ENCODE peak calls at places on chromosomes 3 and 15, in six cellular contexts. I is GM12878, Y is transverse colon, A is AG09309, K is endothelial cell of umbilical vein, F is BE2C. U is an unnamed sample.
A peak's percentile ranks its signal among the peaks of the same experiment; 100 is the strongest.

GRCh38 chr15:85412956-85413854 is 32.8 kb downstream of the AKAP13 start:
- DNase-seq in A (no peak), Y (peak; percentile 77), K (peak; percentile 98), F (no peak), I (peak; percentile 96), U (peak; percentile 7)

GRCh38 chr3:42300013-42300412 is 34.0 kb upstream of the CCK start:
- DNase-seq in Y (peak; percentile 13), I (no peak), F (no peak), A (no peak), K (peak; percentile 38), U (peak; percentile 16)

GRCh38 chr3:117411991-117412390 is 702.4 kb downstream of the TUSC7 start:
- DNase-seq in Y (no peak), I (no peak), K (no peak), F (no peak), A (no peak), U (no peak)

GRCh38 chr3:120561251-120562045 is 34.7 kb upstream of the NDUFB4 start:
- DNase-seq in I (no peak), F (peak; percentile 79), K (peak; percentile 77), Y (peak; percentile 77), A (peak; percentile 38), U (no peak)

GRCh38 chr3:37029111-37029510 is 35.8 kb downstream of the MLH1 start:
- DNase-seq in Y (no peak), A (no peak), F (no peak), K (no peak), I (no peak), U (no peak)

GRCh38 chr15:34582461-34583357 is 742 bp downstream of the GOLGA8B start:
- DNase-seq in A (no peak), Y (peak; percentile 44), I (no peak), F (peak; percentile 64), K (peak; percentile 42), U (no peak)

GRCh38 chr3:55619186-55619808 is 132.2 kb upstream of the WNT5A start:
- DNase-seq in I (no peak), A (no peak), K (no peak), F (no peak), Y (no peak), U (no peak)

GRCh38 chr3:81908596-81908995 is 147.2 kb upstream of the GBE1 start:
- DNase-seq in A (no peak), Y (no peak), F (no peak), K (no peak), I (no peak), U (no peak)

DNA sequence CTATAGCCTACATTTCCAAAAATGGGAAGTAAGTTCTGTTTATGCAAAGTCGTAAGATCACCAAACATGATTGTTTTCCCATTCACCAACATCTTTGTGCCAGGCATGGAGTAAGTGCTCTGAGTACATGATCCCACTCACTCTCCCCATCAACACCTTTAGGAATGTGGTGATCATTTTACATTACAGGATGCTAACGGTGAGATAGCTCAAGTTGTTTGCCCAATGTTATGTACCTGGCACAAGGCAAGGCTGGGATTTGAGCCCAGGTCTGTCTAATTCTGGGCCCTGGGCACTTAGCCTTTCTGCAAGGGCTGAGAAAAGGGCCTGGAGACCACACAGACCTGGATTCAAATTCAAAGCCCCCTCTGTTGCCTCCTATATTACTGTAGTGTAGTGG is 581.7 kb upstream of the CFAP20DC start:
- DNase-seq in Y (no peak), A (no peak), I (no peak), K (no peak), F (no peak), U (no peak)
- H3K4me3 ChIP-seq in Y (no peak overlapping the region), A (no peak overlapping the region), I (no peak overlapping the region), K (no peak overlapping the region), F (no peak overlapping the region), U (no peak overlapping the region)

GRCh38 chr3:133113526-133113925 is 75.3 kb downstream of the TMEM108 start:
- DNase-seq in K (no peak), F (no peak), A (no peak), Y (no peak), I (no peak), U (no peak)
- H3K4me3 ChIP-seq in K (no peak overlapping the region), F (no peak overlapping the region), A (no peak overlapping the region), Y (no peak overlapping the region), I (no peak overlapping the region), U (no peak overlapping the region)

DNA sequence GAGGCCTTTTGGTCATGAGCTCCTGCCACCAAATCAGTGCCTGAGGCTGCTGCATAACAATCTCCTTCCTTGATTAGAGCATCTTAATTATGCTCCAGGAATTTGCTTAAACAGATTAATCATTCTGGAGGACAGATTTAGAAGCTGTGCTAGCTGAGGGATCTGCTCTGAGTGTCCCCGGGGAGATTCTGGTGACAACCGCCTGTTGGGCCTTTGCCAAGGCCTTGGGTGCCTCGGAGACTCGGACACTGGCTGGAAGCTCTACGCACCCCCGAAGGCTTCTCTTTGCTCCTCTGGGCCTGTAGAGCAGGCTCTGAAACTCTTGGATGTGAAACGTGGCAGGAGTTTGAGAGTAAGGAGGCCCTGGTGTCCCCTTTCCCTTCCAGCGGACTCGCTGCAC is 264.1 kb downstream of the CD47 start:
- DNase-seq in I (no peak), K (no peak), Y (no peak), F (peak; percentile 46), A (no peak), U (no peak)
- H3K4me3 ChIP-seq in I (no peak overlapping the region), K (no peak overlapping the region), Y (no peak overlapping the region), F (no peak overlapping the region), A (no peak overlapping the region), U (no peak overlapping the region)

DNA sequence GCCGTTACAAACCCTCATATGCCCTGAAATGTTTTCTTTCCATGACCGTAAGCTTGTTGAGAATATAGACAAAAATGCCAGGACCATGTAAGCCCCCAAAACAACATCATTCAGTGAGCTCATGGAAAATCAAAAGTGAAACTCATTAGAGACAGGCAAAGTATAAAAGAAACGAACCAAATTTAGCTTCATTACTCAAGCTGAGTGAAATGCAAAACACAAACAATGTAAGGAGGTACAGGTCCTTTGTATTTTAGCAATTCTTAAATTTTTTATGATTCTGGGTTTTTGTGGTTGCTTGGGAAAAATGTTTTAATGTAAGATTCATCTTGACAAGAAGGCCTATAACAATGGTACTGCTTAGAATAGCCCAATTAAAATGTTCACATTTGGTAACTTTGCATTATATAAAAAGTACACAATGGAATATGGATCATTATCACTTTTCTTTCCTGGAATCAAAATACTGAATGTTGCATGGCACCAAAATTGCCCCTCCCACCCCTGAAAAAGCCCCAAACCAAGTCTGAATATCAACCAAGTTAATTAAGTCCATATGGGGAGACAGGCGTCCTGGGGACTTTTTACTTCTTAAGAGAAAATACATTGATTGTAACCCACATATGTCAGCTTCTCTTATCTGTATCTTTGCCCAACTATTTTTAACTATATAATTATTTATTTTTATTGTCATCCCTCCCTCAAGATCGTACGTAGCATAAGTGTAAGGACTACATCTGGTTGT is 247.7 kb upstream of the CDIN1 start:
- DNase-seq in I (no peak), A (peak; percentile 8), K (no peak), Y (no peak), F (no peak), U (no peak)
- H3K4me3 ChIP-seq in I (no peak overlapping the region), A (no peak overlapping the region), K (no peak overlapping the region), Y (no peak overlapping the region), F (no peak overlapping the region), U (no peak overlapping the region)